ENCODE peak calls at places on chromosomes 1 and 21, in four cellular contexts. W is HFFc6, B is amniotic stem cell, C is lung. G is an unnamed sample.

GRCh38 chr21:45000637-45001133 is 60.9 kb downstream of the SLX9 start:
- DNase-seq in W (no peak), B (no peak), C (no peak), G (no peak)

GRCh38 chr1:32336963-32337675 is 1.1 kb upstream of the MARCKSL1 start:
- DNase-seq in W (no peak), B (no peak), C (peak), G (no peak)

GRCh38 chr1:90612033-90612432 is 105.1 kb downstream of the BARHL2 start:
- DNase-seq in W (no peak), B (no peak), C (no peak), G (no peak)

GRCh38 chr1:158122823-158123390 is 57.8 kb upstream of the CD1D start:
- DNase-seq in W (no peak), B (no peak), C (no peak), G (no peak)

GRCh38 chr21:32346951-32347350 is 45.9 kb downstream of the URB1 start:
- DNase-seq in W (no peak), B (no peak), C (no peak), G (no peak)

GRCh38 chr1:17586172-17586963 is 46.9 kb downstream of the ARHGEF10L start:
- DNase-seq in W (peak), B (peak), C (no peak), G (no peak)

GRCh38 chr1:35449334-35450008 is 107.7 kb downstream of the KIAA0319L start:
- DNase-seq in W (peak), B (peak), C (no peak), G (no peak)

GRCh38 chr1:27350673-27351540 is 9.1 kb downstream of the SYTL1 start:
- DNase-seq in W (no peak), B (no peak), C (no peak), G (peak)

GRCh38 chr1:1928231-1929101 is 9.4 kb upstream of the TMEM52 start:
- DNase-seq in W (no peak), B (no peak), C (no peak), G (no peak)

GRCh38 chr21:37642493-37642892 is 273.8 kb downstream of the KCNJ6 start:
- DNase-seq in W (no peak), B (no peak), C (no peak), G (peak)

GRCh38 chr1:37471345-37472231 is 2.8 kb upstream of the ZC3H12A start:
- DNase-seq in W (peak), B (peak), C (peak), G (peak)

GRCh38 chr1:15344800-15345710 is 64.6 kb upstream of the EFHD2 start:
- DNase-seq in W (no peak), B (no peak), C (no peak), G (no peak)

GRCh38 chr1:225651872-225652725 is 824 bp downstream of the ENAH start:
- DNase-seq in W (no peak), B (no peak), C (no peak), G (peak)

G was measured in small intestine.